ENCODE peak calls at places on chromosomes 2 and 18, in seven cellular contexts. K, E, X, O, Q, Y and U are unnamed samples.

GRCh38 chr2:170141865-170142264 is 36.1 kb upstream of the MYO3B start:
- DNase-seq in K (no peak), E (no peak), X (no peak), O (no peak), Q (no peak), Y (no peak), U (no peak)

GRCh38 chr18:23805898-23806297 is 116.6 kb downstream of the LAMA3 start:
- DNase-seq in K (no peak), E (no peak), X (no peak), O (no peak), Q (no peak), Y (peak), U (no peak)

GRCh38 chr2:214465386-214466146 is 54.7 kb downstream of the VWC2L start:
- DNase-seq in K (no peak), E (no peak), X (no peak), O (no peak), Q (peak), Y (peak), U (peak)

GRCh38 chr2:30695749-30696148 is 111.5 kb downstream of the CAPN13 start:
- DNase-seq in K (peak), E (peak), X (no peak), O (no peak), Q (no peak), Y (no peak), U (no peak)

GRCh38 chr2:73984922-73985317 is 210 bp downstream of the TET3 start:
- DNase-seq in K (peak), E (peak), X (peak), O (peak), Q (peak), Y (no peak), U (peak)

GRCh38 chr2:110858135-110858737 is 125.9 kb downstream of the ACOXL start:
- DNase-seq in K (no peak), E (no peak), X (no peak), O (peak), Q (peak), Y (no peak), U (no peak)

GRCh38 chr18:26711806-26712205 is 153.7 kb downstream of the AQP4 start:
- DNase-seq in K (no peak), E (no peak), X (no peak), O (no peak), Q (no peak), Y (no peak), U (no peak)

GRCh38 chr18:13221821-13222220 is 3.3 kb downstream of the LDLRAD4 start:
- DNase-seq in K (peak), E (peak), X (no peak), O (no peak), Q (no peak), Y (peak), U (peak)

GRCh38 chr2:20473128-20473527 is 26.3 kb downstream of the RHOB start:
- DNase-seq in K (no peak), E (peak), X (no peak), O (no peak), Q (no peak), Y (no peak), U (peak)

GRCh38 chr2:200322607-200323006 is 16.1 kb downstream of the SPATS2L start:
- DNase-seq in K (no peak), E (no peak), X (no peak), O (no peak), Q (no peak), Y (no peak), U (no peak)

GRCh38 chr2:14756981-14757657 is 124.6 kb downstream of the LRATD1 start:
- DNase-seq in K (no peak), E (no peak), X (no peak), O (no peak), Q (no peak), Y (peak), U (no peak)

GRCh38 chr2:194289712-194290346 is 1367.2 kb upstream of the SLC39A10 start:
- DNase-seq in K (no peak), E (no peak), X (no peak), O (no peak), Q (peak), Y (no peak), U (no peak)

GRCh38 chr2:164896634-164897033 is 55.0 kb upstream of the COBLL1 start:
- DNase-seq in K (no peak), E (no peak), X (no peak), O (no peak), Q (no peak), Y (peak), U (no peak)

GRCh38 chr2:240719676-240720545 is 28.2 kb downstream of the AQP12A start:
- DNase-seq in K (no peak), E (no peak), X (no peak), O (no peak), Q (no peak), Y (no peak), U (peak)

GRCh38 chr2:46923011-46923669 is 7.5 kb upstream of the MCFD2 start:
- DNase-seq in K (no peak), E (no peak), X (no peak), O (no peak), Q (no peak), Y (no peak), U (no peak)

GRCh38 chr2:230416061-230416721 is at the start of gene SP100:
- DNase-seq in K (peak), E (peak), X (no peak), O (peak), Q (peak), Y (peak), U (peak)

GRCh38 chr2:109103286-109103685 is 25.7 kb upstream of the SH3RF3 start:
- DNase-seq in K (no peak), E (no peak), X (no peak), O (no peak), Q (no peak), Y (no peak), U (no peak)

GRCh38 chr2:241994086-241994485 is 124.6 kb downstream of the RTP5 start:
- DNase-seq in K (no peak), E (no peak), X (no peak), O (no peak), Q (no peak), Y (no peak), U (no peak)

GRCh38 chr2:181165199-181165868 is 184.9 kb downstream of the UBE2E3 start:
- DNase-seq in K (no peak), E (no peak), X (no peak), O (no peak), Q (no peak), Y (no peak), U (no peak)

GRCh38 chr2:22406625-22407024 is 978.4 kb upstream of the KLHL29 start:
- DNase-seq in K (no peak), E (no peak), X (no peak), O (no peak), Q (no peak), Y (no peak), U (no peak)

GRCh38 chr2:53724511-53724910 is 43.1 kb upstream of the CHAC2 start:
- DNase-seq in K (no peak), E (no peak), X (no peak), O (no peak), Q (no peak), Y (peak), U (no peak)

GRCh38 chr2:41942278-41942677 is 105.5 kb upstream of the PKDCC start:
- DNase-seq in K (no peak), E (no peak), X (no peak), O (no peak), Q (no peak), Y (no peak), U (no peak)

GRCh38 chr2:65826567-65826966 is 394.2 kb upstream of the SPRED2 start:
- DNase-seq in K (no peak), E (no peak), X (no peak), O (no peak), Q (no peak), Y (no peak), U (no peak)

GRCh38 chr18:63979409-63979908 is 9.6 kb downstream of the SERPINB8 start:
- DNase-seq in K (peak), E (peak), X (peak), O (no peak), Q (peak), Y (peak), U (no peak)

GRCh38 chr2:168700615-168701245 is 101.7 kb upstream of the NOSTRIN start:
- DNase-seq in K (no peak), E (no peak), X (no peak), O (no peak), Q (no peak), Y (peak), U (no peak)

GRCh38 chr2:9753276-9753600 is 90.0 kb upstream of the TAF1B start:
- DNase-seq in K (no peak), E (no peak), X (peak), O (no peak), Q (no peak), Y (peak), U (peak)

GRCh38 chr2:219104107-219105050 is 43.7 kb upstream of the IHH start:
- DNase-seq in K (no peak), E (no peak), X (peak), O (no peak), Q (peak), Y (peak), U (no peak)

GRCh38 chr2:142693171-142693950 is 184.1 kb upstream of the KYNU start:
- DNase-seq in K (no peak), E (no peak), X (no peak), O (no peak), Q (peak), Y (no peak), U (no peak)

GRCh38 chr18:48195782-48196181 is 213.4 kb downstream of the ZBTB7C start:
- DNase-seq in K (no peak), E (no peak), X (no peak), O (no peak), Q (no peak), Y (no peak), U (no peak)

GRCh38 chr2:233692648-233693047 is at the start of gene UGT1A6:
- DNase-seq in K (no peak), E (no peak), X (no peak), O (no peak), Q (no peak), Y (no peak), U (no peak)

GRCh38 chr2:98899041-98899702 is 36.9 kb downstream of the CRACDL start:
- DNase-seq in K (peak), E (peak), X (no peak), O (no peak), Q (no peak), Y (no peak), U (no peak)

GRCh38 chr2:182330451-182331325 is 96.1 kb downstream of the PDE1A start:
- DNase-seq in K (no peak), E (no peak), X (no peak), O (no peak), Q (no peak), Y (peak), U (no peak)

DNA sequence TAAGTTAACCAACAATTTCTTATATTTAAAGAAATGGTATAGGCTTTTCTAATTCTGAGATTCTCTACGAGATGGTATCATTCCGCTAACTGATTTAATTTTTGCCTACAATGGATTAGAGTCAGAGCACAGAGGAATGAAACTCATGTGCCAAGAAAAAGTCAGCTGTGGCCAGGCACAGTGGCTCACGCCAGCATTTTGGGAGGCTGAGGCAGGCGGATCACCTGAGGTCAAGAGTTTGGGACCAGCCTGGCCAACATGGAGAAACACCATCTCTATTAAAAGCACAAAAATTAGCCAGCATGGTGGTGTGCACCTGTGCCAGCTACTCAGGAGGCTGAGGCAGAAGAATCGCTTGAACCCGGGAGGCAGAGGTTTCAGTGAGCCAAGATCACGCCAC is 17.0 kb upstream of the TTN start:
- DNase-seq in K (no peak), E (no peak), X (no peak), O (no peak), Q (no peak), Y (no peak), U (no peak)
- H3K27ac ChIP-seq in K (no peak), E (no peak), X (no peak), O (no peak), Q (no peak), Y (no peak), U (no peak)

DNA sequence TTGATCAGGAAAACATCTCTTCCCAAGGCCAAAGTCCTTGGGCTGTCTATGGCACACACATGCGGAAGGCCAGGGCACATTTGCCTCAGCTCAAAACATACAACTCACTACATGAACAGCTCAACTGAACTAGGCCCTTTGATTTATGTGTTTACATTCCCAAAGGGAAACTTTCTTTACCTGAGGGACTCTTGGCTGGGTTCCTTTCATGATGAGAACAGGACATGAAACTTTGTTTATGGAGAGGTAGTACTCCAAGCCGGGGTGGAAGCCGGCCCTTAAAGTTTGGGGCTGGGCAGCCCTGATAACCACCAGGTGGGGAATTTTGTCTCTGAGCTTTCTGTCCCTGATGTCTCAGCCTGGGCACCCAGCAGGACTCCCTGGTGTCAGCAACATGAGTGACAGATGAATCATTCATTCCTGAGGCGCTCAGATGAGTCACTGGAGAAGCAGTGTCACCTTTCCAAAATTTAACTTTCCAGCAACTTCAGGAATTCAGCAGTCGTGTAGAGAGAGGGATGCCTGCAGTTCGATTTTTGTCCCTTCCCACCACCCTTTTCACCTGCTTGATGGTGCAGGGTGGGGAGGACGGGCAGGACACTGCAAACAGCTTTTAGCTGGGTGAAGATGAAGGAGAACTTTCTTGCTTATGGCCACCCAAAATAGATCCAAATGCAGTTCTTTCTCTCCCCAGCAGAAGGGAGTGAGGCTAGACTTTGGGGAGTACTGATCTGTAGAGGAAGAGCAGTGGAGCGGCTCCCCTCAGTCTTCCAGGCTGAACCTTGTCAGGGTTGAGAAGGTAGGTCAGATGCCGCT is 331.6 kb downstream of the DYSF start:
- DNase-seq in K (peak), E (no peak), X (no peak), O (no peak), Q (no peak), Y (peak), U (no peak)
- H3K27ac ChIP-seq in K (no peak), E (no peak), X (no peak), O (no peak), Q (no peak), Y (no peak), U (no peak)

GRCh38 chr2:209574515-209574914 is 150.7 kb downstream of the MAP2 start:
- DNase-seq in K (no peak), E (no peak), X (no peak), O (no peak), Q (no peak), Y (no peak), U (no peak)

GRCh38 chr2:209577376-209578357 is 153.8 kb downstream of the MAP2 start:
- DNase-seq in K (no peak), E (no peak), X (peak), O (no peak), Q (peak), Y (peak), U (no peak)

GRCh38 chr2:209579236-209579749 is 155.4 kb downstream of the MAP2 start:
- DNase-seq in K (no peak), E (no peak), X (peak), O (no peak), Q (peak), Y (peak), U (peak)

DNA sequence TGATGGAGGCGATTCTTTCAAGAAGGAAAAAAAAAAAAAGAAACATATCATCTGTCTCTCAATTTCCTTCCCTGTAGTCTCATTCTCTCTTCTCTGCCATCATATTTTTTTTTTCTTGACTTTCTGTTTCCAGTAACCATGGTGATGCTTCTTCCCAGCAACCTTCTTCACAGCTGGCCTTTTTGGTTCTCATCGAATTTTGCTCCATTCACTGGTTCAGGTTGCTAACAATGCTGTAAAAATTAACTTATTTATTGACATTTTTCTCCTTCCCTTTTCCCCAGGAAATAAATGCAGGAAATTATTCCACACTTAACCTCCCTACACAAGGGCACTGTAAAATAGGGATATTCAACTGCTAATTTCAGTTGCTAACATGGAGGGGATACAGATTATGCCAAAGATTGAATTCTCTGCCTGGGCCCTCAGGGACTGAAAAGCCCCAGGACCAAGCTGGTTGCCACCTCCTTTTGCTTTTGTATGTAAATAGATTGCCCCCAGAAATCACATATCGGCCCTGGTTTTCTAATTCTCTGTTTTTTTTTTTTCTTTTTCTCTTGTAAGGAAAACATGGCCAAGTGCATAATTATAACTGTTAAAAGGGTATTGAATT is 154.7 kb downstream of the MAP2 start:
- DNase-seq in K (no peak), E (no peak), X (no peak), O (no peak), Q (peak), Y (no peak), U (no peak)
- H3K27ac ChIP-seq in K (no peak), E (no peak), X (peak), O (no peak), Q (no peak), Y (no peak), U (no peak)

GRCh38 chr2:138209009-138209408 is 244.7 kb downstream of the HNMT start:
- DNase-seq in K (no peak), E (no peak), X (no peak), O (no peak), Q (no peak), Y (peak), U (no peak)
- H3K27ac ChIP-seq in K (no peak), E (no peak), X (no peak), O (no peak), Q (no peak), Y (no peak), U (no peak)